ENCODE peak calls at places on chromosomes 6 and 20, in seven cellular contexts. I is H1, L is stomach, D is HL-60, S is sigmoid colon, W is prostate gland, Z is Panc1. F is an unnamed sample. For H3K27me3, the result is how much of the 10 kb centered on the place peaks cover.

GRCh38 chr6:55913213-55914195 is 38.1 kb upstream of the BMP5 start:
- DNase-seq in I (no peak), Z (no peak), W (no peak), S (no peak), D (no peak), L (no peak), F (no peak)

GRCh38 chr20:60224914-60225313 is 266.7 kb downstream of the CDH26 start:
- DNase-seq in S (no peak), D (peak), W (no peak), L (no peak), I (peak), Z (no peak), F (no peak)

GRCh38 chr20:7346562-7346961 is 579.1 kb downstream of the BMP2 start:
- DNase-seq in Z (no peak), I (no peak), D (no peak), W (no peak), S (no peak), L (no peak), F (no peak)

GRCh38 chr6:55175078-55175777 is 913 bp downstream of the HCRTR2 start:
- DNase-seq in Z (no peak), I (peak), L (no peak), S (no peak), D (no peak), W (no peak), F (no peak)

GRCh38 chr20:57664924-57665588 is 44.8 kb downstream of the PMEPA1 start:
- DNase-seq in S (peak), L (no peak), I (no peak), D (no peak), Z (no peak), W (no peak), F (peak)

GRCh38 chr20:60113024-60113724 is 155.0 kb downstream of the CDH26 start:
- DNase-seq in Z (no peak), I (no peak), S (no peak), L (no peak), W (no peak), D (peak), F (peak)

GRCh38 chr20:370151-370600 is 10.4 kb upstream of the TRIB3 start:
- DNase-seq in D (no peak), I (no peak), L (peak), S (no peak), W (peak), Z (no peak), F (no peak)

GRCh38 chr6:157013649-157014365 is 236.6 kb downstream of the ARID1B start:
- DNase-seq in W (no peak), D (no peak), I (no peak), Z (no peak), L (no peak), S (no peak), F (no peak)

GRCh38 chr20:25987073-25987927 is 290.6 kb upstream of the ZNF337 start:
- DNase-seq in S (no peak), D (peak), W (no peak), Z (peak), L (no peak), I (no peak), F (peak)

GRCh38 chr6:161254754-161255253 is 19.1 kb downstream of the AGPAT4 start:
- DNase-seq in S (no peak), I (no peak), L (no peak), D (no peak), W (no peak), Z (no peak), F (no peak)

GRCh38 chr20:32126919-32127318 is 17.4 kb downstream of the TM9SF4 start:
- DNase-seq in D (no peak), L (no peak), W (no peak), S (no peak), I (no peak), Z (no peak), F (no peak)

GRCh38 chr6:52399511-52400315 is 20.4 kb upstream of the EFHC1 start:
- DNase-seq in Z (no peak), I (no peak), L (no peak), S (no peak), D (peak), W (peak), F (no peak)

GRCh38 chr20:52402950-52403349 is 211.4 kb upstream of the ZFP64 start:
- DNase-seq in S (no peak), D (no peak), L (no peak), I (no peak), W (no peak), Z (no peak), F (no peak)

GRCh38 chr6:169617562-169617961 is 84.3 kb downstream of the WDR27 start:
- DNase-seq in W (no peak), D (no peak), I (no peak), L (no peak), Z (no peak), S (no peak), F (no peak)

GRCh38 chr6:170253226-170253909 is 37.5 kb downstream of the DLL1 start:
- DNase-seq in S (peak), L (no peak), Z (no peak), I (no peak), W (no peak), D (no peak), F (no peak)

GRCh38 chr20:42565106-42565990 is 624.4 kb downstream of the PTPRT start:
- DNase-seq in Z (no peak), I (no peak), S (no peak), L (no peak), D (no peak), W (no peak), F (no peak)

DNA sequence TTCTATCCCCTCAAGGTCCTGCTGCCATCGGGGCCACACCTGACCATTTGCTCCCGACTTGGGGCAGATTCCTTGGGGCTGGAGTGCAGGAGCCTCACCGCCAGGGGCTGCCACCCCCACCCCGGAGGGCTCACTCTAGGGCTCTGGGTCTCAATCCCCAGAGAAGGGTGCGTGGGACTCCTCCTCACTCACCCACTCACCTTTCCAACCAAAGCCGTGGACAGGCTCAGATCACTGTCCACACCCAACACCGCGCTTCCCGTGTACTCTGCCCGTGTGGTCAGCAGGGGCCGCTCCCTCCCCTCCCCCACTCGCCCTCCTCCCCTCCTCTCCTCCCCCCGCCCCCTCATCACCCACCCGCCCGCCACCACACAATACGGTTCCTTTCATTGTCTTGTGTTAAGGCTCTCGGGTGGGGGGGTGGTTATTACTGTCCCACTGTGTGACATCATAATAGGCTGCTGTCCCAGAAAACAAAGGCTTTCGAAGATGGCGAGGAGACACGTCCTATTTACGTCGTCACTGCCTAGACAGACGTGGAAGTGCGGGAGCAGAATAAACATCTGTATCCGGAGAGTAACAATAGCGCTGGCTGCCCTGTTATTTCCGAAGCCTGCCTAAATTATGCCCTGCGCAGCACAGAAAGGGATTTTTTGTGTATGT is 85.8 kb downstream of the YTHDF1 start:
- DNase-seq in I (no peak), W (no peak), D (no peak), S (peak), L (no peak), Z (no peak), F (peak)
- H3K27me3 ChIP-seq in I (under half), W (under half), D (under half), S (half or more), L (half or more), Z (under half), F (half or more)

GRCh38 chr20:38161412-38161774 is 3.7 kb downstream of the TGM2 start:
- DNase-seq in Z (no peak), L (no peak), D (no peak), S (no peak), I (no peak), W (no peak), F (peak)
- TF ChIP-seq POLR2AphosphoS5 in Z (no peak), L (no peak), D (no peak), S (no peak), I (no peak), W (no peak), F (no peak)

GRCh38 chr20:22555791-22556564 is 28.4 kb downstream of the FOXA2 start:
- DNase-seq in W (no peak), L (no peak), D (no peak), Z (no peak), S (no peak), I (no peak), F (no peak)
- H3K27me3 ChIP-seq in W (under half), L (under half), D (under half), Z (under half), S (half or more), I (half or more), F (under half)

GRCh38 chr6:22062807-22063408 is 233.9 kb downstream of the PRL start:
- DNase-seq in L (no peak), I (no peak), Z (no peak), S (no peak), W (no peak), D (peak), F (peak)
- TF ChIP-seq POLR2AphosphoS5 in L (no peak), I (no peak), Z (no peak), S (no peak), W (no peak), D (no peak), F (no peak)

DNA sequence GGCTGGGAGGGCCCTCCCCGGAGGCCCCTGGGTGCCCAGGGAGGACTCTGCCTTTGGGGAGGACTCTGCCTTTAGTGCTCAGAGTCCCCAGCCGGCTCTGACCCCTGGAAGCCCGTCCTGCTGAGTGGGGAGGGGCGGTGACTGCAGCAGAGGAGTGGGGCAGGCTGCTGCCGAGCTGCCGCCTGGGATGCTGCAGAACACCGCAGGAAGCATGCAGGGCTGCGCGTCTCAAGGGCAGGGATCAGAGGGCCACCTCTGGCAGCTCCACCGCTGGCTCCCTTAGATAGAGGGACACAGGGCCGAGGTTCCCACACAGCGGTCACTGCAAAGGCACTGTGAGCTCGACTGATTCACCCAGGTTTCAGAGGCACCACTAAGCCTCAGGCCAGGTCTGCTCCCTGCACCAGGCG is 82.2 kb upstream of the GATA5 start:
- DNase-seq in I (no peak), L (no peak), Z (no peak), S (no peak), W (no peak), D (no peak), F (no peak)
- H3K27me3 ChIP-seq in I (under half), L (half or more), Z (under half), S (under half), W (under half), D (under half), F (half or more)

F was measured in spleen.